ENCODE peak calls at places on chromosome 5, in ten cellular contexts. E, U, B, M, S, V, K, L, W and N are unnamed samples.

GRCh38 chr5:133155326-133155969 is 103.6 kb downstream of the HSPA4 start:
- DNase-seq in E (no peak), U (no peak), B (no peak), M (no peak), S (no peak), V (no peak), K (no peak), L (peak; percentile 3), W (no peak), N (no peak)

GRCh38 chr5:159864885-159865622 is 51.2 kb upstream of the ADRA1B start:
- DNase-seq in E (no peak), U (no peak), B (no peak), M (no peak), S (no peak), V (no peak), K (no peak), L (no peak), W (no peak), N (peak; percentile 52)

GRCh38 chr5:160467555-160468418 is 46.1 kb downstream of the PTTG1 start:
- DNase-seq in E (peak; percentile 57), U (no peak), B (peak; percentile 61), M (peak; percentile 89), S (peak; percentile 59), V (peak; percentile 66), K (no peak), L (no peak), W (peak; percentile 83), N (peak; percentile 67)

GRCh38 chr5:80147119-80147815 is 108.6 kb downstream of the SERINC5 start:
- DNase-seq in E (no peak), U (no peak), B (no peak), M (no peak), S (no peak), V (no peak), K (no peak), L (no peak), W (peak; percentile 27), N (no peak)

GRCh38 chr5:144315026-144315425 is 144.4 kb downstream of the KCTD16 start:
- DNase-seq in E (no peak), U (no peak), B (no peak), M (no peak), S (no peak), V (no peak), K (no peak), L (no peak), W (no peak), N (no peak)

GRCh38 chr5:17340363-17340762 is 122.9 kb downstream of the BASP1 start:
- DNase-seq in E (no peak), U (no peak), B (no peak), M (no peak), S (no peak), V (no peak), K (no peak), L (no peak), W (no peak), N (no peak)

GRCh38 chr5:1783214-1783551 is 16.5 kb downstream of the MRPL36 start:
- DNase-seq in E (no peak), U (no peak), B (no peak), M (no peak), S (no peak), V (no peak), K (no peak), L (no peak), W (no peak), N (no peak)

GRCh38 chr5:61658592-61659008 is 326.5 kb downstream of the ZSWIM6 start:
- DNase-seq in E (peak; percentile 96), U (peak; percentile 58), B (peak; percentile 70), M (peak; percentile 72), S (peak; percentile 85), V (peak; percentile 79), K (peak; percentile 87), L (peak; percentile 70), W (peak; percentile 62), N (peak; percentile 81)

GRCh38 chr5:131973981-131974380 is 28.5 kb upstream of the MEIKIN start:
- DNase-seq in E (no peak), U (no peak), B (no peak), M (no peak), S (no peak), V (no peak), K (no peak), L (no peak), W (no peak), N (no peak)

GRCh38 chr5:180071418-180072255 is at the start of gene RNF130:
- DNase-seq in E (peak; percentile 87), U (peak; percentile 91), B (peak; percentile 62), M (peak; percentile 93), S (peak; percentile 95), V (peak; percentile 69), K (peak; percentile 92), L (peak; percentile 92), W (peak; percentile 59), N (peak; percentile 96)

GRCh38 chr5:159211712-159212111 is 2.4 kb upstream of the RNF145 start:
- DNase-seq in E (no peak), U (no peak), B (no peak), M (no peak), S (no peak), V (no peak), K (no peak), L (no peak), W (no peak), N (no peak)

GRCh38 chr5:167451091-167451490 is 840.4 kb upstream of the WWC1 start:
- DNase-seq in E (no peak), U (no peak), B (no peak), M (no peak), S (no peak), V (no peak), K (no peak), L (no peak), W (no peak), N (no peak)

GRCh38 chr5:34749431-34749872 is 89.5 kb upstream of the TTC23L start:
- DNase-seq in E (no peak), U (no peak), B (no peak), M (no peak), S (no peak), V (no peak), K (no peak), L (no peak), W (no peak), N (no peak)

GRCh38 chr5:141960449-141961323 is 2.7 kb upstream of the PCDH12 start:
- DNase-seq in E (peak; percentile 88), U (peak; percentile 76), B (peak; percentile 66), M (peak; percentile 87), S (peak; percentile 90), V (peak; percentile 84), K (peak; percentile 80), L (peak; percentile 90), W (peak; percentile 94), N (peak; percentile 86)

GRCh38 chr5:179549973-179550510 is 312 bp upstream of the RUFY1 start:
- DNase-seq in E (no peak), U (no peak), B (no peak), M (peak; percentile 50), S (no peak), V (no peak), K (peak; percentile 18), L (peak; percentile 54), W (peak; percentile 80), N (no peak)

GRCh38 chr5:91059409-91059808 is 323.7 kb downstream of the ARRDC3 start:
- DNase-seq in E (no peak), U (no peak), B (no peak), M (no peak), S (no peak), V (no peak), K (no peak), L (no peak), W (no peak), N (no peak)

GRCh38 chr5:180082633-180083420 is 11.3 kb upstream of the RNF130 start:
- DNase-seq in E (peak; percentile 70), U (no peak), B (no peak), M (no peak), S (no peak), V (no peak), K (no peak), L (no peak), W (no peak), N (no peak)

GRCh38 chr5:142129447-142129846 is 20.9 kb downstream of the NDFIP1 start:
- DNase-seq in E (no peak), U (no peak), B (no peak), M (no peak), S (no peak), V (no peak), K (no peak), L (no peak), W (no peak), N (no peak)